ENCODE peak calls at places on chromosomes 5 and 9, in ten cellular contexts. S is NCI-H2107, T is left lobe of liver, P is ovary, O is HT-29, H is NCI-H2029, M is NCI-H748 treated with DMSO at 0.1 percent for 48 hours, X is epithelial cell of esophagus, B is H7, D is GM23338. K is an unnamed sample.

GRCh38 chr5:176530983-176531901 is 6.0 kb downstream of the RNF44 start:
- DNase-seq in O (no peak), B (peak), X (no peak), P (peak), T (no peak), H (no peak), M (no peak), D (no peak), S (no peak), K (peak)

GRCh38 chr5:78792342-78793055 is 143.9 kb upstream of the LHFPL2 start:
- DNase-seq in M (no peak), T (no peak), S (no peak), P (no peak), D (no peak), X (no peak), B (no peak), O (no peak), H (no peak), K (no peak)

GRCh38 chr9:109919736-109920408 is 139.9 kb downstream of the PALM2AKAP2 start:
- DNase-seq in S (no peak), D (no peak), M (no peak), H (no peak), T (no peak), O (no peak), X (no peak), B (no peak), P (no peak), K (no peak)

GRCh38 chr5:164672931-164673694 is 1167.7 kb downstream of the MAT2B start:
- DNase-seq in S (no peak), B (no peak), M (no peak), H (no peak), O (no peak), X (peak), T (no peak), P (no peak), D (no peak), K (no peak)

GRCh38 chr9:6498982-6499381 is 86.0 kb downstream of the UHRF2 start:
- DNase-seq in S (no peak), H (no peak), B (no peak), O (no peak), M (no peak), D (no peak), T (no peak), P (no peak), X (peak), K (no peak)

GRCh38 chr9:33165263-33166151 is 1.6 kb downstream of the B4GALT1 start:
- DNase-seq in D (no peak), P (peak), O (peak), S (no peak), T (peak), B (no peak), M (no peak), X (peak), H (no peak), K (peak)

GRCh38 chr5:68396722-68397121 is 181.2 kb downstream of the PIK3R1 start:
- DNase-seq in T (no peak), X (peak), O (peak), M (peak), S (no peak), P (no peak), D (no peak), H (peak), B (no peak), K (no peak)

GRCh38 chr5:126780165-126780827 is 3.4 kb downstream of the LMNB1 start:
- DNase-seq in P (peak), M (peak), B (peak), O (peak), H (peak), S (no peak), X (peak), T (no peak), D (peak), K (peak)

GRCh38 chr5:5751987-5752386 is 329.5 kb downstream of the ICE1 start:
- DNase-seq in X (no peak), O (no peak), B (no peak), D (no peak), P (no peak), H (no peak), T (no peak), S (no peak), M (peak), K (no peak)

GRCh38 chr9:127517620-127518019 is 66.3 kb downstream of the LRSAM1 start:
- DNase-seq in O (no peak), X (no peak), S (no peak), D (no peak), P (no peak), H (no peak), T (no peak), B (no peak), M (no peak), K (no peak)

GRCh38 chr5:135341696-135342095 is 57.3 kb downstream of the MACROH2A1 start:
- DNase-seq in X (no peak), S (no peak), H (no peak), P (no peak), D (no peak), B (no peak), M (no peak), O (no peak), T (no peak), K (no peak)

GRCh38 chr9:125293134-125293533 is 31.5 kb downstream of the GAPVD1 start:
- DNase-seq in H (no peak), T (no peak), B (no peak), P (no peak), S (no peak), M (no peak), D (no peak), X (peak), O (no peak), K (no peak)

GRCh38 chr9:106312913-106313312 is 550.1 kb upstream of the ZNF462 start:
- DNase-seq in T (no peak), X (no peak), B (no peak), M (no peak), O (no peak), P (no peak), D (no peak), H (no peak), S (no peak), K (no peak)

GRCh38 chr9:124553738-124554137 is 46.5 kb upstream of the NR5A1 start:
- DNase-seq in H (no peak), T (no peak), M (no peak), B (no peak), X (peak), O (no peak), P (no peak), S (no peak), D (no peak), K (no peak)

GRCh38 chr5:499233-500209 is 24.7 kb downstream of the SLC9A3 start:
- DNase-seq in B (no peak), D (no peak), P (no peak), O (no peak), H (no peak), X (no peak), M (no peak), T (no peak), S (no peak), K (no peak)

GRCh38 chr5:19270153-19270552 is 717.8 kb downstream of the CDH18 start:
- DNase-seq in X (no peak), P (no peak), O (no peak), D (peak), B (no peak), S (no peak), T (no peak), H (no peak), M (peak), K (no peak)

GRCh38 chr5:56961746-56962145 is 9.8 kb upstream of the MIER3 start:
- DNase-seq in M (no peak), D (no peak), X (no peak), T (no peak), P (no peak), H (no peak), O (no peak), B (no peak), S (no peak), K (no peak)

GRCh38 chr9:101514056-101514455 is 19.6 kb upstream of the RNF20 start:
- DNase-seq in H (no peak), B (no peak), O (no peak), P (no peak), S (no peak), M (no peak), D (no peak), X (peak), T (no peak), K (no peak)

GRCh38 chr5:90932052-90932699 is 373.6 kb downstream of the ADGRV1 start:
- DNase-seq in H (peak), B (peak), M (peak), T (peak), S (no peak), X (peak), P (peak), O (peak), D (peak), K (peak)

GRCh38 chr9:85978496-85978895 is 37.5 kb downstream of the NAA35 start:
- DNase-seq in B (no peak), D (no peak), P (no peak), T (no peak), O (no peak), M (no peak), H (no peak), S (no peak), X (no peak), K (no peak)

GRCh38 chr5:39755452-39755851 is 330.7 kb upstream of the DAB2 start:
- DNase-seq in O (no peak), D (no peak), T (no peak), X (no peak), B (no peak), S (no peak), M (no peak), P (no peak), H (no peak), K (no peak)

GRCh38 chr9:128636024-128636390 is 20.6 kb downstream of the DYNC2I2 start:
- DNase-seq in H (peak), X (peak), P (peak), B (peak), M (no peak), T (peak), S (no peak), D (peak), O (peak), K (no peak)